ENCODE peak calls at places on chromosomes 4 and X, in five cellular contexts. One of them, this sample, is unnamed.

GRCh38 chrX:9586992-9587392 is 122.1 kb downstream of the TBL1X start:
- DNase-seq in foreskin fibroblast: no peak
- DNase-seq in cardiac muscle cell: peak; percentile 10
- DNase-seq in A549: no peak
- DNase-seq in AG04450: no peak
- DNase-seq in this sample: no peak

GRCh38 chr4:139552506-139552905 is 3.5 kb downstream of the SETD7 start:
- DNase-seq in foreskin fibroblast: peak; percentile 81
- DNase-seq in cardiac muscle cell: peak; percentile 10
- DNase-seq in A549: no peak
- DNase-seq in AG04450: no peak
- DNase-seq in this sample: peak; percentile 38

GRCh38 chrX:43836435-43837184 is 45.6 kb downstream of the MAOB start:
- DNase-seq in foreskin fibroblast: peak; percentile 30
- DNase-seq in cardiac muscle cell: peak; percentile 26
- DNase-seq in A549: peak; percentile 18
- DNase-seq in AG04450: peak; percentile 2
- DNase-seq in this sample: peak; percentile 31

GRCh38 chr4:183987987-183988392 is 82.9 kb downstream of the STOX2 start:
- DNase-seq in foreskin fibroblast: peak; percentile 69
- DNase-seq in cardiac muscle cell: peak; percentile 73
- DNase-seq in A549: peak; percentile 76
- DNase-seq in AG04450: peak; percentile 66
- DNase-seq in this sample: peak; percentile 96

GRCh38 chrX:37679888-37680287 is 5.7 kb upstream of the XK start:
- DNase-seq in foreskin fibroblast: no peak
- DNase-seq in cardiac muscle cell: no peak
- DNase-seq in A549: no peak
- DNase-seq in AG04450: no peak
- DNase-seq in this sample: no peak

GRCh38 chr4:901192-901910 is 30.8 kb downstream of the GAK start:
- DNase-seq in foreskin fibroblast: no peak
- DNase-seq in cardiac muscle cell: no peak
- DNase-seq in A549: no peak
- DNase-seq in AG04450: no peak
- DNase-seq in this sample: no peak

GRCh38 chrX:135531813-135532212 is 11.4 kb downstream of the INTS6L start:
- DNase-seq in foreskin fibroblast: peak; percentile 8
- DNase-seq in cardiac muscle cell: no peak
- DNase-seq in A549: no peak
- DNase-seq in AG04450: no peak
- DNase-seq in this sample: peak; percentile 71

GRCh38 chrX:132685276-132685675 is 196.4 kb upstream of the MBNL3 start:
- DNase-seq in foreskin fibroblast: no peak
- DNase-seq in cardiac muscle cell: no peak
- DNase-seq in A549: no peak
- DNase-seq in AG04450: no peak
- DNase-seq in this sample: no peak

GRCh38 chr4:1195894-1196401 is 23.6 kb upstream of the SPON2 start:
- DNase-seq in foreskin fibroblast: no peak
- DNase-seq in cardiac muscle cell: no peak
- DNase-seq in A549: no peak
- DNase-seq in AG04450: no peak
- DNase-seq in this sample: no peak

GRCh38 chrX:16851827-16852226 is 18.3 kb downstream of the RBBP7 start:
- DNase-seq in foreskin fibroblast: no peak
- DNase-seq in cardiac muscle cell: no peak
- DNase-seq in A549: no peak
- DNase-seq in AG04450: no peak
- DNase-seq in this sample: no peak

GRCh38 chr4:24303926-24304325 is 280.4 kb downstream of the DHX15 start:
- DNase-seq in foreskin fibroblast: no peak
- DNase-seq in cardiac muscle cell: no peak
- DNase-seq in A549: no peak
- DNase-seq in AG04450: no peak
- DNase-seq in this sample: no peak

GRCh38 chr4:168421671-168422070 is 58.6 kb downstream of the DDX60L start:
- DNase-seq in foreskin fibroblast: peak; percentile 38
- DNase-seq in cardiac muscle cell: no peak
- DNase-seq in A549: no peak
- DNase-seq in AG04450: no peak
- DNase-seq in this sample: peak; percentile 85

GRCh38 chr4:98446499-98447375 is 185.6 kb downstream of the RAP1GDS1 start:
- DNase-seq in foreskin fibroblast: peak; percentile 67
- DNase-seq in cardiac muscle cell: no peak
- DNase-seq in A549: no peak
- DNase-seq in AG04450: no peak
- DNase-seq in this sample: peak; percentile 88

GRCh38 chrX:137749282-137749681 is 183.4 kb downstream of the ZIC3 start:
- DNase-seq in foreskin fibroblast: no peak
- DNase-seq in cardiac muscle cell: no peak
- DNase-seq in A549: no peak
- DNase-seq in AG04450: no peak
- DNase-seq in this sample: no peak

GRCh38 chrX:120309873-120310730 is 1.2 kb downstream of the TMEM255A start:
- DNase-seq in foreskin fibroblast: peak; percentile 39
- DNase-seq in cardiac muscle cell: peak; percentile 23
- DNase-seq in A549: peak; percentile 22
- DNase-seq in AG04450: no peak
- DNase-seq in this sample: peak; percentile 41

GRCh38 chrX:110317820-110318663 is at the start of gene AMMECR1:
- DNase-seq in foreskin fibroblast: peak; percentile 91
- DNase-seq in cardiac muscle cell: peak; percentile 95
- DNase-seq in A549: peak; percentile 72
- DNase-seq in AG04450: peak; percentile 41
- DNase-seq in this sample: peak; percentile 79

GRCh38 chr4:97038146-97038516 is 1105.1 kb downstream of the STPG2 start:
- DNase-seq in foreskin fibroblast: no peak
- DNase-seq in cardiac muscle cell: no peak
- DNase-seq in A549: no peak
- DNase-seq in AG04450: no peak
- DNase-seq in this sample: no peak

GRCh38 chr4:101265816-101266172 is 81.5 kb downstream of the PPP3CA start:
- DNase-seq in foreskin fibroblast: no peak
- DNase-seq in cardiac muscle cell: no peak
- DNase-seq in A549: no peak
- DNase-seq in AG04450: no peak
- DNase-seq in this sample: peak; percentile 65

GRCh38 chrX:41693024-41693423 is 4.3 kb downstream of the GPR34 start:
- DNase-seq in foreskin fibroblast: no peak
- DNase-seq in cardiac muscle cell: no peak
- DNase-seq in A549: no peak
- DNase-seq in AG04450: no peak
- DNase-seq in this sample: no peak

DNA sequence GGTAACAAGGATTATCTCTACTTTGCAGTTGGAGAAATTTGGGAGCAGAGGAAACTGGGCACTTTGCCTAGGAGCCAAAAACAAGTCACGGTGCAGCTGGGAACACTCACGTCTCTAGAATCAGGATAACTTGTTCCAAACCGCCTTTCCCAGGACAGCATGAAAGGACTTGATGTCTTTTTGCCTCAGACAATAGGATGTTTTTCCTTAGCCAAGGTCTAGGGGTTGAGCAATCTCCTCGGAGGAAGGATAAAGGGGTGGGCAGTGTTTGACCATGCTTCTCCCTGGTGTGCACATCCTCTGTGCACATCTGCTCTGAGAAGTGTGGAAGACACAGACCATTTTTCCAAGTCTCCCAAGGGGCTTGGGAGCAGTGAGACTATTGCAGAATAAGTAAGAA is 1.7 kb upstream of the SPARCL1 start:
- DNase-seq in foreskin fibroblast: peak; percentile 89
- DNase-seq in cardiac muscle cell: no peak
- DNase-seq in A549: no peak
- DNase-seq in AG04450: no peak
- DNase-seq in this sample: peak; percentile 93
- H3K4me3 ChIP-seq in foreskin fibroblast: no peak overlapping the region
- H3K4me3 ChIP-seq in cardiac muscle cell: no peak overlapping the region
- H3K4me3 ChIP-seq in A549: no peak overlapping the region
- H3K4me3 ChIP-seq in AG04450: no peak overlapping the region
- H3K4me3 ChIP-seq in this sample: no peak overlapping the region

DNA sequence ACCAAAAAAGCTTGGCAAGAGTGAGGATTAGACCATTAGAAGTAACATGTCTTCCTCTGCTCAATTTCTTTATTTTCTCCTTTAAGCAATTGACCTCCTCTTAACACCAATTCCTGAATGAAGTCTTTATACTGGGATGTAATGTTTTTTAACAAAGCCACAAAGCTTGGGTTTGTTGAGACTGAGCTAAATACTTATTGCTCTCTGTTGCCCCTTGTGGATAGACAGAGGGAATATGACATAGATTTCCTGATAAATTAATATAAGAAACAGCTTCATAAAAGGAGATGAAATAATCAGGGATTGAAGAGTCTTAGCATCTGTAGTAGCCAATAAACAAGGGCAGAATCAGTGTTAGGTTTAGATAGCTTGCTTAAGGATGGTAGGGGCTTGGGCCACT is 57.6 kb downstream of the CCDC160 start:
- DNase-seq in foreskin fibroblast: peak; percentile 5
- DNase-seq in cardiac muscle cell: peak; percentile 3
- DNase-seq in A549: no peak
- DNase-seq in AG04450: no peak
- DNase-seq in this sample: peak; percentile 11
- TF ChIP-seq CTCF in foreskin fibroblast: peak; percentile 27
- TF ChIP-seq CTCF in cardiac muscle cell: no peak
- TF ChIP-seq CTCF in A549: peak; percentile 25
- TF ChIP-seq CTCF in AG04450: peak; percentile 40
- TF ChIP-seq CTCF in this sample: peak; percentile 32

DNA sequence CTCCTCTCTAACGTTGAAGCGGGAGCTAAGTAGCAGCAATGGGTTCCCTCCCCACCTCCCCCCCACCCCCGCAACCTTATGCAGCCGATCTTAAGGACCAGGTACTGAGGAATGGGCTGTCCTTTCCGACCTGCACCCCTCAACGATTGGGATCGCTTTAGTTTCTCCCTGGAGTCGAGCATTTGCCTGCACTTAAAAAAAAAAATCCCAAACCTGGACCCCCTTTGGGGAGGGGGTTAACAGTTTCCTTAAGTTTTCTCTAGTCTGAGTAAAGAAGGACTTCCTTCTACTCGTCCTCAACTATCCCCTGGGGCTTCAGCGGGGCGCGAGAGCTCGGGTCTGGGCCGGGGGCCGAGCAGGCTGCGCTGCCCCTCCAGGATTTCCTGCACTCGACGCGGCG is 25.7 kb upstream of the BCORL1 start:
- DNase-seq in foreskin fibroblast: no peak
- DNase-seq in cardiac muscle cell: no peak
- DNase-seq in A549: no peak
- DNase-seq in AG04450: no peak
- DNase-seq in this sample: no peak
- H3K4me3 ChIP-seq in foreskin fibroblast: peak overlapping the region; percentile 22
- H3K4me3 ChIP-seq in cardiac muscle cell: peak overlapping the region; percentile 19
- H3K4me3 ChIP-seq in A549: peak overlapping the region; percentile 61
- H3K4me3 ChIP-seq in AG04450: peak overlapping the region; percentile 27
- H3K4me3 ChIP-seq in this sample: peak overlapping the region; percentile 23

DNA sequence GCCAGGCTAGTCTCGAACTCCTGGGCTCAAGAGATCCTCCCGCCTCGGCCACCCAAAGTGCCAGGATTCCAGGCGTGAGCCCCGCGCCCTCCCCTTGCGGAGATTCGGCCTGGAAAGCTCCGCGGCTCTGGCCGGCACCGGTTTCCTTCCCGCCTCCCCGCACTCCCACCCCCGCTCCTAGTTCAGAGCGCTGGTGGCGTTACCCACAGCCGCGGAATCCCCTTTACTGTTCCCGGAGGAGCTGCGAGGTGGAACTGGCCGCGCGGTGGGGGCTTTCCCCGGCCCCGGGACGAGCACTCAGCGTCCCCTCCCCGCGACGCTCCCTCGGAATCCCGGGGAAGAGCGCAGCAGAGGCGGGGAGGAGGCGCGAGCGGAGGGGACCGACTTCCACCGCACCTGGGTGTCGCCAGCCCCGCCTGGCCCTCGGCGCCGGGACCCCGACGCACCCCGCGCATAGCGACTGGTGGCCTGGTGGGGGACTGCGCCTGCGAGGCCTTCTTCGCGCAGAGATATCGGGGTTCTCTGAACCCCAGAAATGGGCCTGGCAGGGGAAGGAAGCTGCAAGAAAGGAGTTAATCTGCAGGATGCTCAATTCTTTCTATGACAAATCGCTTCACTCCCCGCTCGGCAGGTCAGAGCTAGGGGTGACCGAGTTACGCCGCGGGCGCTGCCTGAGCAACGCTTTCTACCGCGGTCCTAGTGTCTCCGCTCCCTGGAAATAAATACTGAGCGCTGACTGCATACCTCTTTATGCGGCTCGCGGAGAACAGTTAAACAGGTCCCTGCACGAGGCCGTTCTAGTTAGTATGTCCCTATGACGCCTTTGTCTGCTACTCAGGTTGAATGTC is 14.6 kb upstream of the SLC25A4 start:
- DNase-seq in foreskin fibroblast: peak; percentile 63
- DNase-seq in cardiac muscle cell: peak; percentile 44
- DNase-seq in A549: peak; percentile 40
- DNase-seq in AG04450: no peak
- DNase-seq in this sample: peak; percentile 60
- TF ChIP-seq CTCF in foreskin fibroblast: no peak
- TF ChIP-seq CTCF in cardiac muscle cell: peak; percentile 6
- TF ChIP-seq CTCF in A549: no peak
- TF ChIP-seq CTCF in AG04450: no peak
- TF ChIP-seq CTCF in this sample: no peak

GRCh38 chr4:70759126-70759525 is 37.4 kb downstream of the RUFY3 start:
- DNase-seq in foreskin fibroblast: peak; percentile 14
- DNase-seq in cardiac muscle cell: no peak
- DNase-seq in A549: no peak
- DNase-seq in AG04450: no peak
- DNase-seq in this sample: no peak
- H3K4me3 ChIP-seq in foreskin fibroblast: no peak overlapping the region
- H3K4me3 ChIP-seq in cardiac muscle cell: no peak overlapping the region
- H3K4me3 ChIP-seq in A549: no peak overlapping the region
- H3K4me3 ChIP-seq in AG04450: no peak overlapping the region
- H3K4me3 ChIP-seq in this sample: no peak overlapping the region

GRCh38 chrX:3627579-3627978 is 85.9 kb downstream of the PRKX start:
- DNase-seq in foreskin fibroblast: no peak
- DNase-seq in cardiac muscle cell: no peak
- DNase-seq in A549: no peak
- DNase-seq in AG04450: no peak
- DNase-seq in this sample: no peak
- TF ChIP-seq CTCF in foreskin fibroblast: no peak
- TF ChIP-seq CTCF in cardiac muscle cell: no peak
- TF ChIP-seq CTCF in A549: no peak
- TF ChIP-seq CTCF in AG04450: no peak
- TF ChIP-seq CTCF in this sample: no peak

DNA sequence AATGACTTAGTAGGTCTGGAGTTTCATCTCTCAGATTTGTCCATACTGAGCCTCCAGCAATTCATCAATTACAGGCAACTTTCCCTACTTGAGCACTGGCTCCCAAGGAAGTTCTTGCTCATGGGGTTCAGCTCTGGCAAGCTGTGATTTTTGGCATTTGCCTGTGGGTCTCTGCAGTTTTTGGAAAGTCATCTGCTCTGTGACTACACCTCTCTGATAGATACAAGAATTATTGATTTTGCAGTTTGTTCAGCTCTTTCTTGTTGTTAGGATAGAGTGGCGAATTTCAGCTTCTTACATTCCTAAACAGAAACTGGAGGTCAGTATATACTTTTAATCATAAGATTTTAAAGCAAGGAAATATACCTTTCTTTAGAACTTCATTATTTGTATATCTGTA is 209.7 kb upstream of the NPY2R start:
- DNase-seq in foreskin fibroblast: no peak
- DNase-seq in cardiac muscle cell: no peak
- DNase-seq in A549: no peak
- DNase-seq in AG04450: no peak
- DNase-seq in this sample: no peak
- H3K4me3 ChIP-seq in foreskin fibroblast: no peak overlapping the region
- H3K4me3 ChIP-seq in cardiac muscle cell: no peak overlapping the region
- H3K4me3 ChIP-seq in A549: no peak overlapping the region
- H3K4me3 ChIP-seq in AG04450: no peak overlapping the region
- H3K4me3 ChIP-seq in this sample: no peak overlapping the region

This sample was measured in epithelial cell of esophagus.